ENCODE peak calls at places on chromosomes 7 and 10, in six cellular contexts. P is gastrocnemius medialis, Y is right cardiac atrium, M is GM23248, I is adrenal gland, U is GM23338. C is an unnamed sample. For H3K4me1, the result is how much of the 10 kb centered on the place peaks cover.

GRCh38 chr7:72064916-72065315 is 347.2 kb downstream of the CALN1 start:
- DNase-seq in M (no peak), Y (no peak), U (no peak), I (no peak), P (no peak), C (no peak)

GRCh38 chr7:26520483-26520882 is 228.8 kb downstream of the SNX10 start:
- DNase-seq in M (no peak), Y (no peak), I (no peak), U (no peak), P (no peak), C (no peak)

GRCh38 chr10:35271086-35271834 is 65.0 kb upstream of the CCNY start:
- DNase-seq in P (no peak), Y (no peak), I (no peak), U (no peak), M (no peak), C (no peak)

GRCh38 chr10:59433720-59434428 is 71.5 kb upstream of the FAM13C start:
- DNase-seq in P (no peak), Y (no peak), I (no peak), U (no peak), M (no peak), C (no peak)

GRCh38 chr10:88158506-88159123 is 295.2 kb downstream of the PTEN start:
- DNase-seq in Y (no peak), P (no peak), I (no peak), M (peak), U (no peak), C (no peak)

GRCh38 chr7:70694357-70694908 is 437.5 kb upstream of the GALNT17 start:
- DNase-seq in M (peak), I (peak), Y (peak), P (no peak), U (peak), C (no peak)

GRCh38 chr10:42992957-42993390 is 83.9 kb upstream of the RET start:
- DNase-seq in Y (no peak), M (no peak), P (no peak), U (no peak), I (no peak), C (peak)

GRCh38 chr7:4163565-4164203 is 518.4 kb upstream of the FOXK1 start:
- DNase-seq in Y (peak), U (no peak), M (no peak), I (no peak), P (no peak), C (no peak)

GRCh38 chr10:95289003-95289920 is 1.5 kb downstream of the PDLIM1 start:
- DNase-seq in M (peak), P (no peak), U (peak), Y (no peak), I (no peak), C (no peak)

GRCh38 chr10:122269097-122269687 is 1.9 kb upstream of the BTBD16 start:
- DNase-seq in U (peak), M (no peak), I (no peak), P (no peak), Y (no peak), C (peak)

GRCh38 chr10:128487517-128487916 is 361.3 kb upstream of the MKI67 start:
- DNase-seq in Y (no peak), U (no peak), M (no peak), I (no peak), P (no peak), C (no peak)

GRCh38 chr10:48598243-48598935 is 6.5 kb downstream of the ARHGAP22 start:
- DNase-seq in Y (no peak), I (no peak), U (no peak), P (no peak), M (no peak), C (no peak)

GRCh38 chr7:155945670-155946325 is 133.5 kb upstream of the SHH start:
- DNase-seq in U (no peak), Y (no peak), M (no peak), P (no peak), I (no peak), C (peak)

GRCh38 chr10:86757110-86757790 is 831 bp downstream of the BMPR1A start:
- DNase-seq in P (peak), I (peak), U (peak), M (peak), Y (peak), C (peak)

GRCh38 chr7:159000859-159001435 is 143.7 kb downstream of the VIPR2 start:
- DNase-seq in Y (no peak), P (no peak), M (no peak), I (no peak), U (peak), C (no peak)

GRCh38 chr10:3406556-3406955 is 234.0 kb upstream of the PITRM1 start:
- DNase-seq in M (no peak), U (no peak), Y (no peak), I (no peak), P (no peak), C (no peak)

GRCh38 chr10:279655-280054 is 144.4 kb downstream of the ZMYND11 start:
- DNase-seq in I (no peak), P (no peak), Y (no peak), U (peak), M (no peak), C (no peak)

GRCh38 chr7:158524749-158525635 is 62.6 kb downstream of the PTPRN2 start:
- DNase-seq in I (no peak), U (no peak), P (no peak), Y (no peak), M (no peak), C (no peak)

GRCh38 chr10:79104264-79104954 is 35.6 kb downstream of the ZMIZ1 start:
- DNase-seq in P (no peak), U (no peak), M (peak), Y (peak), I (peak), C (peak)

GRCh38 chr10:33067917-33068316 is 109.9 kb upstream of the ITGB1 start:
- DNase-seq in U (no peak), P (no peak), M (peak), Y (no peak), I (no peak), C (no peak)

GRCh38 chr10:35012781-35013180 is 77.4 kb downstream of the CUL2 start:
- DNase-seq in I (no peak), U (peak), M (no peak), P (no peak), Y (no peak), C (no peak)

GRCh38 chr7:131619336-131620305 is 63.2 kb upstream of the PODXL start:
- DNase-seq in P (no peak), M (peak), I (no peak), U (no peak), Y (no peak), C (no peak)

GRCh38 chr7:105224884-105225651 is 163.7 kb downstream of the SRPK2 start:
- DNase-seq in U (no peak), Y (no peak), I (no peak), M (peak), P (no peak), C (no peak)

GRCh38 chr10:125363776-125364175 is 203.4 kb upstream of the CTBP2 start:
- DNase-seq in M (no peak), U (no peak), P (no peak), I (no peak), Y (no peak), C (no peak)

GRCh38 chr7:26620352-26620751 is 244.0 kb downstream of the SKAP2 start:
- DNase-seq in P (no peak), Y (peak), M (no peak), U (peak), I (no peak), C (no peak)

GRCh38 chr7:104207348-104207730 is 474 bp downstream of the ORC5 start:
- DNase-seq in U (peak), M (peak), I (no peak), P (no peak), Y (no peak), C (no peak)

GRCh38 chr7:99272476-99273045 is at the start of gene MYH16:
- DNase-seq in I (no peak), Y (no peak), M (peak), U (no peak), P (no peak), C (no peak)

GRCh38 chr7:23915196-23915595 is 205.2 kb downstream of the STK31 start:
- DNase-seq in Y (no peak), P (no peak), I (no peak), M (no peak), U (no peak), C (no peak)

GRCh38 chr7:1865000-1865808 is 195.1 kb downstream of the ELFN1 start:
- DNase-seq in U (no peak), I (no peak), Y (no peak), M (no peak), P (no peak), C (no peak)

GRCh38 chr7:143073556-143073955 is 21.4 kb downstream of the OR6V1 start:
- DNase-seq in U (no peak), Y (no peak), P (no peak), M (no peak), I (no peak), C (no peak)

DNA sequence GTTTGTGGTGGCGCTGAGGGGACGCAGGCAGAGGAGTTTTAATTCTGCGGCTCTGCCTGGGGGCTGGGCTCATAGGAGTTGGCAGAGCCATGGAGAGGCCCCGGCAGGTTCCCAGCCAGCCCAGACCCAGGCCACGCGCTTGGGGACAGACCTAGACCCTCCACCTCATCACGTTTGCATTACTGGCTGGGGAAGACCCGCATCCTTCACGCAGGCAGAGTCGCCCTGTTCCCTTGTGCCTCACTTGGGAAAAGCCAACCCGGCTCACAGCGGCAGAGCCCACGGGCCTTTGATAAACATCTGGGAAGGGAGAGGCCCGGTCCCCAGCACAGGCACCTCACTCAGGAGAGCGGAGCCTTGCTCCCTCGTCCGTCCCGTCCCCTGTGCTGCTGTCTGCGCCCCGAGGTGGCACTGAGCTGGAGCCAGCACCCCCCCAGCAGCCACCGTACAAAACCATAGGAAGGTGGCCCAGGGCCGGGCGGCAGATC is 112.9 kb downstream of the CYTH3 start:
- DNase-seq in I (no peak), U (no peak), P (no peak), Y (no peak), M (no peak), C (peak)
- H3K4me1 ChIP-seq in I (under half), U (under half), P (under half), Y (under half), M (under half), C (under half)

DNA sequence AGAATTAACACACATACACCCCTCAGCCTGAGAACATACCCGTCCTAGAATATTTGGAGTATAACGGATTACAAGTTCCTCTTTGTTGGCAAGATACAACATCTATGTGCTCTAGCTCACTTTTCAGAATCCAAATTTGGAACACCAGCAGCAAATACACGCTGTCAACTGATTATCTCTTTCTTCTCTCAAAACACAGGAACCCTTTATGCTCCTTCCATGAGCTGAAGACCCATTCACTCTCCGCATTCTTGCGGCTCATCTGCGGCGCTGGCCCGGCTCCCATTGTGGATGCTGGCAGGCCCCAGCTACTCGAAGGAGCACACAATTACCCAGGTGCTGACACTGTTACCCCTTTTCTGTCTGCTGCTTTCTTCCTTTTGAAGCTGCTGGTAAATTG is 70.1 kb downstream of the VOPP1 start:
- DNase-seq in P (no peak), Y (no peak), M (no peak), U (no peak), I (no peak), C (no peak)
- H3K4me1 ChIP-seq in P (half or more), Y (under half), M (under half), U (under half), I (under half), C (under half)

GRCh38 chr7:47721670-47722069 is 139.8 kb upstream of the TNS3 start:
- DNase-seq in M (no peak), P (no peak), U (peak), I (no peak), Y (no peak), C (no peak)

GRCh38 chr7:47722126-47722525 is 140.2 kb upstream of the TNS3 start:
- DNase-seq in M (no peak), U (no peak), Y (no peak), I (no peak), P (no peak), C (no peak)

GRCh38 chr7:47720907-47721244 is 139.0 kb upstream of the TNS3 start:
- DNase-seq in P (no peak), U (no peak), M (no peak), I (no peak), Y (no peak), C (no peak)

GRCh38 chr7:47719675-47720074 is 137.8 kb upstream of the TNS3 start:
- DNase-seq in I (no peak), M (no peak), P (no peak), Y (no peak), U (no peak), C (no peak)

DNA sequence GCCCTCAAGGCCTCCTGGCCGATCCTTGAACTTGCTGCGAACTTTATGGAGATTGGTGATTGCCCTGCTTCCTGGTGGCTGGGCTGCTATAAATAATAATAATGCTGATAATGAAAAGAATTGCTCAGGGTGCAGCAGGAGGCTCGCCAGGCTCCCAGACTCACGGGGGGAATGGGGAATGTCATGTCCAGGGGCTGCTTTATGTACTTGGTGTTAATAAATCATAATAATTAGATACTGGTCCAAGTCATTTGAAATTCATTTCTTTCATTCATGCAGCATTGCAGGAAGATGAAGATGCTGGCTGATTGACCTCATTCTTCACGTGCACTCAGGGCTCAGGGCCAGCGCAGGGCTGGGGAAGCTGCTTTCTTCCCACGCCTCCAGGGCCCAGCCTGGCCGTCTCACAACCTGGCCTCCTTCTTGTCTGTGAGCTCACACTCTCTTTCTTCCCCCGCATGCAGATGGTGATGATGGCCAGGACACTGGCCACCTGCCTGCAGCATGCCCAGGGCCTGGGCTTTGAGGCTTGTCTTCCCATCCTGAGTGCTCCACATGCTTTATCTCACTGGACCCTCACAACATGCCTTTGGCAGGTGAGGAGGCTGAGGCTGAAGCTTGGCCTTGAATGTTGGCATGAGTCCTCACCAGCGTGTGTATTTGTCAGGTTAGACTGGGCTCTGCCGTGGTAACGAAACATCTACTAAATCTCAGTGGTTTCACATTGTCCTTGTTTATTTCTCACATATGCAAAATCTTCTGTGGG is 138.4 kb upstream of the TNS3 start:
- DNase-seq in P (peak), U (no peak), I (no peak), M (peak), Y (peak), C (peak)
- H3K4me1 ChIP-seq in P (under half), U (under half), I (under half), M (under half), Y (under half), C (under half)

DNA sequence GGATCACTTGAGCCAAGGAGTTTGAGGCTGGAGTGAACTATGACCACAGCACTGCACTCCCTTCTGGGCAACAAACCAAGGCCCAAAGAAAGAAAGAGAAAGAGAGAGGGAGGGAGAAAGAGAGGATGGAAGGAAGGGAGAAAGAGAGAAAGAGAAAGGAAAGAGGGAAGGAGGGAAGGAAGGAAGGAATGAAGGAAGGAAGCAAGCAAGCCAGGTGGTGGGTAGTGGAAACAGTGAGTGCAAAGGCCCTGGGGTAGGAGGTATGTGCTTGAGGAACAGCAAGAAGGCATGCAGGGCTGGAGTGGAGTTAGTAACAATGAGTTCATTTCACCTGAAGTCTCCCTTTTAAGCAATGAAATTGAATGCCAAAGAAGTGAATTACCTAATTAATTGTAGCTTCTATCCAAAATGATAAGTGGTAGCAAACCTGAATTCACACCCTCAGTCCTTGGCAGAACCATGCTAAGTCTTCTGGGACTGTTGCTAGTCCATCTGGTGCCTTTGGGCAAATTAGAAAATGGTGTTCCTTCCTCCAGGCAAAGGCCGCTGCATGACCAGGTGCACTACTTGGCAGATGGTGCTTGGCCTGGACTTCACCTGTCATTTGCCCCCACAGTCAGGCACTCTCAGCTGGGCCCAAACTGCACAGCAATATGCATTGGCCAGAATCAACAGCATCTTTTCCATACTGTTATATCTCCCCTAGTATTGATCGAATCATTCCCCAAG is 67.4 kb upstream of the MPP7 start:
- DNase-seq in U (no peak), M (no peak), I (no peak), P (no peak), Y (no peak), C (no peak)
- H3K4me1 ChIP-seq in U (under half), M (under half), I (under half), P (under half), Y (under half), C (under half)

DNA sequence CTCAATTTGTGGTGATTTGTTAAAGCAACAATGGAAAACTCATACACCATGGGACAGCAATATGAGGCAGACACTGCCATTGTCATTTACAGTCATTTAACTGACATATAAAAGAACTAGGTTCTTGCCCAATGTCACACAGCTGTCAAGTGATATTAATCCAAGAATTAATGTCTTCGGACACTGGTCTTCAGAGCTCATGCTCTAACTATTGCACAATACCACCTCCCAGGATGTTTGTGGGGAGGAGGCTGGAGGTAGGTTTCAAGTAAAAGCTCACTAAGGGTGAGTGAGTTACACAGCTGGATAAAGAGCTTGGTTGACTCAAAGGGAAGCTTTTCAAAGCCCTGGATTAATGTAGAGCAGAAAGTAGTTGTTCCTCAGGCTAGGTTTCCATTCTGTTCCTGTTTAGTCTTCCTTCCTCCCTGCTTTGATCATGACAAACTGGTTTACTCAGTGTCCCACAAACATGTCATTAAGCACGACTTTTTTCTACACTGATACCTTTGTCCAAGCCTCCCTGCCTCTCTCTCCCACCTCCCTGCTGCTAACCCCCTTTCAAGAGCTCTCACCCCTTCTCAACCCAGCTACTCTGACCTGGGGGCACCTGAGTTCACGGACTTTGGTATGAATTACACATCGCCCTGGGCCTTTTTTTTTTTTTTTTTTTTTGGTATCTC is 995 bp upstream of the EXOC6 start:
- DNase-seq in I (no peak), Y (no peak), P (no peak), M (peak), U (no peak), C (no peak)
- H3K4me1 ChIP-seq in I (under half), Y (under half), P (under half), M (under half), U (under half), C (under half)

DNA sequence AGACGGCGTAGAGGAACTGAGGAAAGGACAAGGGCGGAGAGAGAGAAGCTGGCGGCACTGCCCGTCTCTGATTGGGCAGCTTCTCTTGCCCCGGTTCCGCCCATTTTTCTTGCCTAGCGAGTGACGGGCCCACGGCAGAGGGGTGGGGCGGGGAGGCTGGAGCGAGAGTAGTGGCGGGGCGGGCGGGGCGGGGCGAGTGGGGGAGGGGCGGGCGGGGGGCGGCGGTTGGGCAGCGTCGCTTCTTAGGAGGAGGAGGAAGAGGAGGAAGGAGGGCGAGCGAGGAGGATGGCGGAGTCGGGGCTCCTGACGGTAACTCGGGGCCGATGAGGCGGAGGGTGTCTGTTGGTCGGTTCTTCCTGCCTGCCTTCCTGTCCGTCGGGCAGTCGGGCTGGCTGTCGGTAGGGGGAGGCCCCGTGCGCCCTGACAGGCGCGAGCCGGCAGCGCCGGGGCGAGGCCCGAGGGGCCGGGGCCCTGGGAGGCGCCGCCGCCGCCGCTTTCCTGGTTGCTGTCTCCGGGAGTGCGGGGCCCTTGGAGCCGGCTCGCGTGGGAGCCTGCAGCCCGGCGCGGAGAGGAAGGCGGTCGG is at the start of gene SHOC2:
- DNase-seq in U (peak), P (peak), Y (peak), M (peak), I (peak), C (peak)
- H3K4me1 ChIP-seq in U (under half), P (under half), Y (under half), M (half or more), I (under half), C (under half)

GRCh38 chr10:45653454-45653853 is 19.1 kb downstream of the ZFAND4 start:
- DNase-seq in Y (no peak), U (no peak), M (no peak), P (no peak), I (no peak), C (no peak)
- H3K4me1 ChIP-seq in Y (under half), U (under half), M (under half), P (under half), I (under half), C (under half)

C was measured in sigmoid colon.